ENCODE peak calls at places on chromosomes 12 and 14, in eight cellular contexts. E is neural progenitor cell, R is BE2C, B is fibroblast of the aortic adventitia, I is H1, J is pancreas, Y is lower leg skin, O is cardiac muscle cell. Q is an unnamed sample.

GRCh38 chr12:55996715-55997534 is at the start of gene SUOX:
- DNase-seq in E (peak; percentile 98), I (peak; percentile 90), O (peak; percentile 97), J (peak; percentile 96), R (peak; percentile 96), Y (peak; percentile 96), B (peak; percentile 96), Q (peak; percentile 98)

GRCh38 chr12:43740511-43741100 is 18.0 kb downstream of the PUS7L start:
- DNase-seq in I (no peak), E (no peak), R (no peak), B (peak; percentile 61), O (no peak), Y (no peak), J (no peak), Q (peak; percentile 54)

GRCh38 chr12:93387780-93388179 is 10.1 kb downstream of the NUDT4 start:
- DNase-seq in R (no peak), I (no peak), J (no peak), O (no peak), B (peak; percentile 41), E (no peak), Y (no peak), Q (peak; percentile 73)

GRCh38 chr14:41144370-41144769 is 462.3 kb upstream of the LRFN5 start:
- DNase-seq in I (no peak), J (no peak), O (no peak), R (no peak), B (no peak), E (no peak), Y (no peak), Q (no peak)

GRCh38 chr12:29582677-29583076 is 85.2 kb upstream of the OVCH1 start:
- DNase-seq in O (no peak), R (no peak), I (no peak), Y (no peak), E (no peak), B (no peak), J (no peak), Q (peak; percentile 11)

GRCh38 chr14:51596473-51596870 is 55.2 kb upstream of the FRMD6 start:
- DNase-seq in B (no peak), E (no peak), Y (no peak), O (peak; percentile 27), J (no peak), R (no peak), I (no peak), Q (no peak)

GRCh38 chr14:79304279-79304678 is 907.0 kb downstream of the DIO2 start:
- DNase-seq in R (no peak), J (no peak), O (no peak), E (no peak), B (no peak), Y (no peak), I (no peak), Q (no peak)

GRCh38 chr14:75299576-75299975 is 20.9 kb downstream of the FOS start:
- DNase-seq in E (no peak), Y (no peak), O (no peak), I (no peak), B (no peak), J (no peak), R (no peak), Q (no peak)

GRCh38 chr12:49661191-49661590 is 37.8 kb downstream of the PRPF40B start:
- DNase-seq in R (no peak), J (no peak), Y (no peak), O (no peak), B (no peak), I (no peak), E (no peak), Q (no peak)

GRCh38 chr12:124007356-124007755 is 34.3 kb downstream of the ZNF664 start:
- DNase-seq in Y (no peak), O (no peak), B (no peak), E (peak; percentile 22), J (no peak), I (no peak), R (no peak), Q (no peak)

GRCh38 chr12:7142057-7142644 is 12.0 kb downstream of the CLSTN3 start:
- DNase-seq in B (peak; percentile 56), J (no peak), E (peak; percentile 70), Y (no peak), O (peak; percentile 60), I (peak; percentile 85), R (peak; percentile 80), Q (peak; percentile 66)

GRCh38 chr12:132668191-132669088 is 18.7 kb downstream of the POLE start:
- DNase-seq in J (no peak), I (no peak), B (no peak), R (no peak), Y (no peak), O (no peak), E (no peak), Q (no peak)

GRCh38 chr14:95948608-95949007 is 72.0 kb downstream of the TUNAR start:
- DNase-seq in J (no peak), O (no peak), Y (no peak), E (peak; percentile 91), B (no peak), I (no peak), R (no peak), Q (no peak)

GRCh38 chr14:103334644-103335603 is 887 bp downstream of the EIF5 start:
- DNase-seq in I (no peak), J (peak; percentile 87), O (peak; percentile 72), R (peak; percentile 68), Y (peak; percentile 68), E (peak; percentile 78), B (peak; percentile 63), Q (peak; percentile 61)

GRCh38 chr12:77847665-77848431 is 17.2 kb downstream of the NAV3 start:
- DNase-seq in E (no peak), I (no peak), R (no peak), Y (no peak), B (peak; percentile 90), O (no peak), J (no peak), Q (peak; percentile 95)

GRCh38 chr12:1795785-1796514 is 24.4 kb upstream of the LRTM2 start:
- DNase-seq in I (peak; percentile 94), O (peak; percentile 86), B (peak; percentile 86), J (peak; percentile 95), E (peak; percentile 85), Y (peak; percentile 89), R (peak; percentile 93), Q (peak; percentile 93)

GRCh38 chr14:47541652-47542051 is 133.8 kb downstream of the MDGA2 start:
- DNase-seq in I (no peak), Y (no peak), R (no peak), B (no peak), E (peak; percentile 45), J (no peak), O (no peak), Q (no peak)

GRCh38 chr12:108099778-108100177 is 29.3 kb upstream of the WSCD2 start:
- DNase-seq in B (no peak), I (no peak), R (no peak), E (no peak), O (no peak), J (no peak), Y (peak; percentile 24), Q (no peak)

GRCh38 chr12:108097160-108097911 is 31.8 kb upstream of the WSCD2 start:
- DNase-seq in B (no peak), I (no peak), E (no peak), R (no peak), J (no peak), Y (peak; percentile 65), O (no peak), Q (no peak)

GRCh38 chr12:108098374-108098773 is 30.7 kb upstream of the WSCD2 start:
- DNase-seq in I (no peak), R (no peak), Y (no peak), O (no peak), E (no peak), B (no peak), J (no peak), Q (no peak)

GRCh38 chr12:108101605-108102175 is 27.4 kb upstream of the WSCD2 start:
- DNase-seq in B (no peak), I (no peak), J (no peak), R (peak; percentile 39), O (no peak), Y (no peak), E (no peak), Q (no peak)

DNA sequence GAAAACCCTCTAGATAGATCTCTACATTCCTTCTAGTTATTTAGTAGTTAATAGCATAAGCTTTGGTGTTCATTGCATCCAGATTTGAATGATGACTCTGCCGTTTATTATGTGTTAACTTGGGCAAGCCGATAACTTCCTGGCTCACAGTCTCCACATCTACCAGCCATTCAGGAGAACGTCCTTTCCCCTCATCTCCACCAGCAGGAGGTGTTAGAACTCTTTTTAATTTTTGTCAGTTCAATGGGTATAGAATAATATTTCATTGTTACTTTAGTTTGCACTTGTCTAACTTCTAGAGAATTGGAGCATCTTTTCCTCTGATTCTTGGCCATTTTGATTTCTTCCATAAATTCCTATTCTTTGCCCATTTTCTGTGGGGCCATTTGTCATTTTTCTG is 30.0 kb upstream of the WSCD2 start:
- DNase-seq in R (no peak), B (no peak), E (no peak), I (no peak), Y (no peak), O (no peak), J (no peak), Q (no peak)
- TF ChIP-seq CTCF in R (peak; percentile 56), B (no peak), E (peak; percentile 29), I (peak; percentile 14), Y (no peak), O (peak; percentile 3), J (no peak), Q (no peak)

DNA sequence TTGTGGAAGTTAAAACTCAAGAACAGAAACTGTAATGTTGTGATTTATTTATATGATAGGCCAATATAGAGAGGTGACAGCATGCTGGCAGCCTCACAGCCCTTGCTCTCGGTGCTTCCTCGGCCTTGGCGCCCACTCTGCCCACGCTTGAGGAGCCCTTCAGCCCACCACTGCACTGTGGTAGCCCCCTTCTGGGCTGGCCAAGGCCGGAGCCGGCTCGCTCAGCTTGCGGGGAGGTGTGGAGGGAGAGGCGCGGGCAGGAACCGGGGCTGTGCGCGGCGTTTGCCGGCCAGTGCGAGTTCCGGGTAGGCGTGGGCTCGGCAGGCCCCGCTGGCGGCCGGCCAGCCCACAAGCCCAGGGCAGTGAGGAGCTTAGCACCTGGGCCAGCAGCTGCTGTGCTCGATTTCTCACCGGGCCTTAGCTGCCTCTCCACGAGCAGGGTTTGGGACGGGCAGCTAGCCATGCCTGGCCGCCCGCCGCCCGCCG is 65.8 kb upstream of the SLC8A3 start:
- DNase-seq in O (peak; percentile 80), J (peak; percentile 86), B (no peak), I (peak; percentile 72), E (peak; percentile 70), Y (no peak), R (peak; percentile 67), Q (peak; percentile 43)
- H3K4me3 ChIP-seq in O (peak overlapping the region; percentile 45), J (no peak overlapping the region), B (peak overlapping the region; percentile 50), I (peak overlapping the region; percentile 49), E (peak overlapping the region; percentile 52), Y (no peak overlapping the region), R (peak overlapping the region; percentile 64), Q (peak overlapping the region; percentile 17)

GRCh38 chr12:41514907-41515306 is 326.8 kb downstream of the PDZRN4 start:
- DNase-seq in I (no peak), J (no peak), R (no peak), E (peak; percentile 23), B (no peak), Y (no peak), O (peak; percentile 10), Q (peak; percentile 2)
- TF ChIP-seq CTCF in I (peak; percentile 41), J (no peak), R (no peak), E (peak; percentile 52), B (no peak), Y (no peak), O (peak; percentile 25), Q (peak; percentile 15)

DNA sequence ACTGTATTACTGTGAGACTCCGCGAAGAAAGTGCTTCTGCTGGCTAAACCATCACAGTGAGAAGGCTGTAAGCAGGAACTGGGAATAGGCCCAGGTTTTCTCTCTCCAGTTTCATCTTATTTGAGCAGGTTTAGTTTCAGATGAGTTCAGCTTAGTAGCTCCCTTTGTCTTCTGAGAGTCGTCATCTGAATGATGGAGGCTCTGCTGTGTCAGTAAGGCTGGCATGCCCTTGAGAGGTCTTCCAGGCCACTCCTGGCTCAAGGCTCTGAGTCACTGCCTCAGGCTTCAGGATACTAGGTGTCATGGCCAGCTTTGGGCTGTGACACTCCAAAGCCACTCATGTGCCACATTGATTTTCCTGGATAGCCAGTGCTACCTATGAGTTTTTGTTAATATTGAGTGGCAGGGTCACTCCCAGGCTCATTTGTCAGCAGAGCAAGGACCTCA is 205.6 kb upstream of the RGS6 start:
- DNase-seq in O (no peak), I (no peak), B (no peak), J (no peak), Y (no peak), E (no peak), R (no peak), Q (no peak)
- H3K4me3 ChIP-seq in O (no peak overlapping the region), I (no peak overlapping the region), B (no peak overlapping the region), J (no peak overlapping the region), Y (no peak overlapping the region), E (no peak overlapping the region), R (no peak overlapping the region), Q (no peak overlapping the region)